ENCODE peak calls at places on chromosome 13, in six cellular contexts. One of them, this sample, is unnamed.

GRCh38 chr13:30744686-30745085 is 9.3 kb downstream of the ALOX5AP start:
- DNase-seq in Caco-2: no peak
- DNase-seq in Peyer's patch: no peak
- DNase-seq in cardiac muscle cell: no peak
- DNase-seq in heart left ventricle: no peak
- DNase-seq in A549: no peak
- DNase-seq in this sample: no peak

GRCh38 chr13:114226088-114226487 is 8.6 kb upstream of the CDC16 start:
- DNase-seq in Caco-2: no peak
- DNase-seq in Peyer's patch: no peak
- DNase-seq in cardiac muscle cell: no peak
- DNase-seq in heart left ventricle: no peak
- DNase-seq in A549: no peak
- DNase-seq in this sample: no peak

GRCh38 chr13:20393273-20394235 is 132.1 kb downstream of the CRYL1 start:
- DNase-seq in Caco-2: no peak
- DNase-seq in Peyer's patch: no peak
- DNase-seq in cardiac muscle cell: no peak
- DNase-seq in heart left ventricle: no peak
- DNase-seq in A549: no peak
- DNase-seq in this sample: no peak

GRCh38 chr13:78022164-78022877 is 103.7 kb upstream of the EDNRB start:
- DNase-seq in Caco-2: no peak
- DNase-seq in Peyer's patch: peak; percentile 61
- DNase-seq in cardiac muscle cell: peak; percentile 70
- DNase-seq in heart left ventricle: peak; percentile 24
- DNase-seq in A549: no peak
- DNase-seq in this sample: no peak

GRCh38 chr13:33069365-33069764 is 53.1 kb downstream of the KL start:
- DNase-seq in Caco-2: no peak
- DNase-seq in Peyer's patch: no peak
- DNase-seq in cardiac muscle cell: no peak
- DNase-seq in heart left ventricle: no peak
- DNase-seq in A549: no peak
- DNase-seq in this sample: no peak

GRCh38 chr13:114177245-114178010 is 1.6 kb upstream of the CFAP97D2 start:
- DNase-seq in Caco-2: no peak
- DNase-seq in Peyer's patch: no peak
- DNase-seq in cardiac muscle cell: no peak
- DNase-seq in heart left ventricle: no peak
- DNase-seq in A549: no peak
- DNase-seq in this sample: no peak

GRCh38 chr13:102401305-102401704 is 543 bp downstream of the FGF14 start:
- DNase-seq in Caco-2: no peak
- DNase-seq in Peyer's patch: no peak
- DNase-seq in cardiac muscle cell: no peak
- DNase-seq in heart left ventricle: no peak
- DNase-seq in A549: no peak
- DNase-seq in this sample: no peak

GRCh38 chr13:105721056-105721455 is 814.4 kb downstream of the EFNB2 start:
- DNase-seq in Caco-2: no peak
- DNase-seq in Peyer's patch: no peak
- DNase-seq in cardiac muscle cell: peak; percentile 62
- DNase-seq in heart left ventricle: no peak
- DNase-seq in A549: no peak
- DNase-seq in this sample: no peak

GRCh38 chr13:43786766-43787517 is at the start of gene ENOX1:
- DNase-seq in Caco-2: peak; percentile 82
- DNase-seq in Peyer's patch: no peak
- DNase-seq in cardiac muscle cell: peak; percentile 84
- DNase-seq in heart left ventricle: peak; percentile 83
- DNase-seq in A549: peak; percentile 54
- DNase-seq in this sample: peak; percentile 29

GRCh38 chr13:89455741-89456140 is 1784.6 kb downstream of the SLITRK5 start:
- DNase-seq in Caco-2: no peak
- DNase-seq in Peyer's patch: no peak
- DNase-seq in cardiac muscle cell: no peak
- DNase-seq in heart left ventricle: no peak
- DNase-seq in A549: no peak
- DNase-seq in this sample: no peak

GRCh38 chr13:112159575-112160547 is 92.9 kb downstream of the SOX1 start:
- DNase-seq in Caco-2: peak; percentile 42
- DNase-seq in Peyer's patch: no peak
- DNase-seq in cardiac muscle cell: no peak
- DNase-seq in heart left ventricle: no peak
- DNase-seq in A549: no peak
- DNase-seq in this sample: peak; percentile 33

GRCh38 chr13:108322206-108322824 is 52.8 kb downstream of the TNFSF13B start:
- DNase-seq in Caco-2: peak; percentile 40
- DNase-seq in Peyer's patch: no peak
- DNase-seq in cardiac muscle cell: peak; percentile 57
- DNase-seq in heart left ventricle: no peak
- DNase-seq in A549: peak; percentile 27
- DNase-seq in this sample: no peak
- TF ChIP-seq CTCF in Caco-2: peak; percentile 75
- TF ChIP-seq CTCF in Peyer's patch: peak; percentile 71
- TF ChIP-seq CTCF in cardiac muscle cell: peak; percentile 81
- TF ChIP-seq CTCF in heart left ventricle: peak; percentile 81
- TF ChIP-seq CTCF in A549: peak; percentile 71
- TF ChIP-seq CTCF in this sample: peak; percentile 69

DNA sequence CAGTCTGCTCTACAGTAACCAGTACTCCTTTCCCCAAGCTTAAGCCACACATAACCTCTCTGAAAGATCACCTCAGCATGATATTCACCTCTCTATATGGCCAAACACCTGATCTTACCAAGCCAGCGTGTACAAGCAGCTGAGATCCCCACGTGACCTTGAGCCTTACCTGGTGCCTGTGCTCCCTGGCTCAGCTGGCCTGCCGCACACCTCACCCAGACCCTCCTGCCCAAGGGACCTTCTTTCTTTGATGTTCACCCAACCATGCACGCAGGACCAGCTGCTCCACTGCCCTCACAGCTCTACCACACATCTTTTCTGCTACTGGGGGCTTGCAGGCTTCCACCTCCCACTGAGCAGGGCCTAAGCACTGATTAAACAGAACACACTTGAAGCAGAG is 9.0 kb downstream of the DHRS12 start:
- DNase-seq in Caco-2: no peak
- DNase-seq in Peyer's patch: peak; percentile 56
- DNase-seq in cardiac muscle cell: no peak
- DNase-seq in heart left ventricle: no peak
- DNase-seq in A549: no peak
- DNase-seq in this sample: no peak
- H3K4me1 ChIP-seq in Caco-2: peaks cover 8% of the 10 kb centered on the region
- H3K4me1 ChIP-seq in Peyer's patch: no peaks in the 10 kb centered on the region
- H3K4me1 ChIP-seq in cardiac muscle cell: no peaks in the 10 kb centered on the region
- H3K4me1 ChIP-seq in heart left ventricle: peaks cover 12% of the 10 kb centered on the region
- H3K4me1 ChIP-seq in A549: peaks cover 13% of the 10 kb centered on the region
- H3K4me1 ChIP-seq in this sample: peaks cover 7% of the 10 kb centered on the region

GRCh38 chr13:35720690-35721554 is 244.4 kb upstream of the MAB21L1 start:
- DNase-seq in Caco-2: peak; percentile 77
- DNase-seq in Peyer's patch: peak; percentile 20
- DNase-seq in cardiac muscle cell: peak; percentile 71
- DNase-seq in heart left ventricle: peak; percentile 53
- DNase-seq in A549: peak; percentile 39
- DNase-seq in this sample: no peak
- H3K4me3 ChIP-seq in Caco-2: no peak overlapping the region
- H3K4me3 ChIP-seq in Peyer's patch: no peak overlapping the region
- H3K4me3 ChIP-seq in cardiac muscle cell: no peak overlapping the region
- H3K4me3 ChIP-seq in heart left ventricle: no peak overlapping the region
- H3K4me3 ChIP-seq in A549: peak overlapping the region; percentile 41
- H3K4me3 ChIP-seq in this sample: peak overlapping the region; percentile 18

DNA sequence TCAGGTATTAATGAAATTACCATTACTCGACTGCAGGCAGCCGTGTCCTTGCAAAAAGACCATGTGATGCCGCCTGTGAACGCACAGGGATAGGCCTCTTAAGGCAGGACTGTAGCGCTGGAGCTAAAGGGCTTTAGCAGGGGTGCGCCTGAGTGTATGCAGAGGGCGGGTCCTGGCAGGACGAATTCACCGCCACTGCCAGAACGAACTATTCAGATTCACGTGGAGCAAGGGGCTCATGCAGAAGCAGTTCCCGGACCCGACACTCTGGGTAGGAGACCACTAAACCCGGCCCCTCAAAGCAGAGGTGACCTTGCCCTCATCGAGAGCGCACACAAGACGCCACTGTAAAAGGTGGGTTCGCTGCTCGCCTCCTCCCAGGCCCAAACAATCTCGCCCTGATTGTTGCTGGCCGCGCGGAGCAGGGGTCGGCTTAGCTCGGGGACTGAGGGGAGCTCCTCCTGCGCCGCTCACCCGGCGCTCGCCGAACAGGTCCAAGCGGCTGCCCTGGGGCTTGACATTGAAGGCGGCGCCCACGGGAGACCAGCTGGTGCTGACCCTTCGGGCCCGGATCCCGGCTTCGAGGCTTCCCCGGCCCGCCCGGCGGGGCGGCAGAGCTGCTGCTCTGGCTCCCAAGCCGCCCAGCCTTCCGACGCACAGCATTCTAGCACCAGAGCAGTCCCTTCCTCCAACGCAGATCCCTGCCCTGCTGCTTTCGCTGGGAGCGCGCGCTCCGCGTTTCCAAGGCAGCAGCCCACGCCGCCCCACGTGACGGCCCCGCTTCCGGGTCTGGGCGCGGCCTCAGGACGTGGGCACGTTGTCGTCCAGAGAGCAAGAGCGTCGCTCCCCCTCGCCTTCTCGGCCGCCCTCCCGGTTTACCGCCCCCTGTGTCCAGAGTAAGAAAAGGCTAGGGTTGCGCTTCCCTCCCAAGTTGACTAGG is at the start of gene MIPEP:
- DNase-seq in Caco-2: peak; percentile 96
- DNase-seq in Peyer's patch: peak; percentile 85
- DNase-seq in cardiac muscle cell: peak; percentile 98
- DNase-seq in heart left ventricle: peak; percentile 95
- DNase-seq in A549: peak; percentile 93
- DNase-seq in this sample: peak; percentile 90
- TF ChIP-seq CTCF in Caco-2: peak; percentile 71
- TF ChIP-seq CTCF in Peyer's patch: peak; percentile 72
- TF ChIP-seq CTCF in cardiac muscle cell: peak; percentile 71
- TF ChIP-seq CTCF in heart left ventricle: peak; percentile 73
- TF ChIP-seq CTCF in A549: peak; percentile 54
- TF ChIP-seq CTCF in this sample: peak; percentile 68

DNA sequence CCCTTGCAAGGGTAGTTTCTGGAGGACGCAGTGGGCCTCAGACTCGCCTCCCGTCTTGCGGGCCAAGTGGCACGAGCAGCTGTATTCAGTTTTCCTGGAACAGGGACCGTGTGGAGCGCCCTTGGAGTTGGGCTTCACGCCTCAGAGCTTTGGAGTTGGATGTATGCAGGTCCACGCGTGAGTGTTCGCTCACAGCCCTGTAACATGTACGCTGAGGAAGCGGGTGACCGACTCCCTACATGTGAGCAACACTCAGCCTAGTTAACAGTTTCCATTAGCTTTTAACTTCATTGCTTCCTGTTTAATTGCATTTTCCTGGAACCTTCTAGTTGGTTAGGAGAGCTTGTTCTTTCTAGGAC is 659 bp downstream of the TM9SF2 start:
- DNase-seq in Caco-2: no peak
- DNase-seq in Peyer's patch: peak; percentile 39
- DNase-seq in cardiac muscle cell: peak; percentile 35
- DNase-seq in heart left ventricle: peak; percentile 38
- DNase-seq in A549: peak; percentile 3
- DNase-seq in this sample: no peak
- H3K4me1 ChIP-seq in Caco-2: peaks cover 21% of the 10 kb centered on the region
- H3K4me1 ChIP-seq in Peyer's patch: no peaks in the 10 kb centered on the region
- H3K4me1 ChIP-seq in cardiac muscle cell: peaks cover 14% of the 10 kb centered on the region
- H3K4me1 ChIP-seq in heart left ventricle: peaks cover 83% of the 10 kb centered on the region
- H3K4me1 ChIP-seq in A549: peaks cover 33% of the 10 kb centered on the region
- H3K4me1 ChIP-seq in this sample: peaks cover 50% of the 10 kb centered on the region

DNA sequence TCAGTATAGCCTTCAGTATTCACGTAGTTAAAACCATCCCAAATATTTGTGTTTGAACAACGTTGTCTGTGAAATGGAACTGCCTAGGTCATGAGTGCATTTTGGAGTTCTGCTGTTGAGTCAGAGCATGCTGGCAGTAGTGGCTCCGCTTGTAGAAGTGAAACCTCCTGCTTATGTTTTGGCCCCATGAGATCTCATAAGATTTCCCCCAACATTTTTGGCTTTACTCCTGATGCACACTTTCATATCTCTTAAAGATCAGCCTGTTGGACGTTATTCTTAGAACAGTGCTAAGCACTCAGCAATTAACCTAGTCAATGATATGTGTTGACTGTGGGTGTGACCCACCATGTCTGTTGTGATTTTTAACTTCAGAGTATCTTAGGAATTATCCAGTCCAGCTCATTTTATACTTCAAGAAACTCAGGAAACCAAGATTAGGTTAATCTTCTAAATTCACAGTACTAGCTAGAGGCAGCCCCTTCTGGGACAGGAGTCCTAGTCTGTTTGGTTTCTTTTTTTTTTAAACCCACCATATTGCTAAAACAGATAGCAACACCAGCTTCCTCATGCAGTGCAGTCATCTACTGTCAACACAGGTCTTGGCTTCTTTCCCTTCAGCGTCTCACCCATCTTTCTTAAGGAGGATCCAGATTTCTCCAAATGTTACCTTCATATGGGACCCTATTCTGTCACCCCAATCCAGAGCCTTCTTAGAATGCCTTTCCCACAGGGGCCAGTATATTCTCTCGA is 26.2 kb downstream of the RAP2A start:
- DNase-seq in Caco-2: no peak
- DNase-seq in Peyer's patch: no peak
- DNase-seq in cardiac muscle cell: peak; percentile 60
- DNase-seq in heart left ventricle: no peak
- DNase-seq in A549: no peak
- DNase-seq in this sample: no peak
- H3K4me3 ChIP-seq in Caco-2: no peak overlapping the region
- H3K4me3 ChIP-seq in Peyer's patch: no peak overlapping the region
- H3K4me3 ChIP-seq in cardiac muscle cell: no peak overlapping the region
- H3K4me3 ChIP-seq in heart left ventricle: no peak overlapping the region
- H3K4me3 ChIP-seq in A549: no peak overlapping the region
- H3K4me3 ChIP-seq in this sample: no peak overlapping the region

This sample was measured in tibial artery.